ENCODE peak calls at places on chromosomes 13 and 19, in eight cellular contexts. F is myocyte; U is kidney glomerular epithelial cell; D is GM03348; P is non-pigmented ciliary epithelial cell; H is foreskin fibroblast; T is stimulated activated CD4-positive, alpha-beta T cell treated with anti-CD3 and anti-CD28 coated beads, Interleukin-2, amount 100 ng/mL, for 48 hours; N is T-cell. K is an unnamed sample.

GRCh38 chr19:35619290-35619923 is 6.9 kb downstream of the HAUS5 start:
- DNase-seq in F (no peak), U (no peak), D (no peak), P (no peak), H (no peak), T (no peak), N (no peak), K (no peak)

GRCh38 chr13:30739646-30740642 is 4.6 kb downstream of the ALOX5AP start:
- DNase-seq in F (peak), U (peak), D (peak), P (peak), H (peak), T (peak), N (peak), K (no peak)

GRCh38 chr13:30787747-30788535 is 52.6 kb downstream of the ALOX5AP start:
- DNase-seq in F (no peak), U (no peak), D (peak), P (no peak), H (peak), T (no peak), N (no peak), K (no peak)

GRCh38 chr13:110706570-110707378 is 858 bp upstream of the CARS2 start:
- DNase-seq in F (no peak), U (no peak), D (no peak), P (no peak), H (no peak), T (no peak), N (no peak), K (no peak)

GRCh38 chr13:48165063-48165462 is 67.9 kb upstream of the ITM2B start:
- DNase-seq in F (no peak), U (no peak), D (no peak), P (no peak), H (no peak), T (no peak), N (no peak), K (no peak)

GRCh38 chr13:113023694-113024430 is 54.8 kb downstream of the MCF2L start:
- DNase-seq in F (no peak), U (no peak), D (no peak), P (no peak), H (no peak), T (no peak), N (no peak), K (no peak)

GRCh38 chr13:42970824-42971669 is 21.0 kb downstream of the EPSTI1 start:
- DNase-seq in F (peak), U (peak), D (peak), P (no peak), H (peak), T (peak), N (peak), K (peak)

GRCh38 chr13:99256283-99256682 is 1.9 kb downstream of the GPR18 start:
- DNase-seq in F (no peak), U (no peak), D (no peak), P (no peak), H (no peak), T (no peak), N (no peak), K (no peak)

GRCh38 chr19:1167687-1168561 is 6.1 kb downstream of the SBNO2 start:
- DNase-seq in F (no peak), U (no peak), D (no peak), P (no peak), H (no peak), T (no peak), N (no peak), K (no peak)

GRCh38 chr13:112963641-112964040 is 5.4 kb upstream of the MCF2L start:
- DNase-seq in F (no peak), U (no peak), D (no peak), P (no peak), H (no peak), T (no peak), N (no peak), K (no peak)